ENCODE peak calls at places on chromosomes 7 and 10, in eight cellular contexts. One of them, this sample, is unnamed. For H3K9me2, the result is how much of the 10 kb centered on the place peaks cover.

GRCh38 chr10:73655990-73656298 is at the start of gene SYNPO2L:
- DNase-seq in SK-N-SH: no peak
- DNase-seq in PC-3: no peak
- DNase-seq in HCT116: no peak
- DNase-seq in MM.1S: no peak
- DNase-seq in PC-9: no peak
- DNase-seq in OCI-LY7: no peak
- DNase-seq in GM23338: no peak
- DNase-seq in this sample: no peak

GRCh38 chr10:72727128-72727527 is 35.2 kb downstream of the MCU start:
- DNase-seq in PC-3: no peak
- DNase-seq in SK-N-SH: peak
- DNase-seq in OCI-LY7: no peak
- DNase-seq in HCT116: no peak
- DNase-seq in GM23338: no peak
- DNase-seq in PC-9: no peak
- DNase-seq in MM.1S: no peak
- DNase-seq in this sample: no peak

GRCh38 chr10:132392811-132393694 is 3.9 kb upstream of the PWWP2B start:
- DNase-seq in PC-3: peak
- DNase-seq in SK-N-SH: no peak
- DNase-seq in PC-9: peak
- DNase-seq in OCI-LY7: no peak
- DNase-seq in HCT116: no peak
- DNase-seq in MM.1S: no peak
- DNase-seq in GM23338: no peak
- DNase-seq in this sample: no peak

GRCh38 chr10:109187677-109188076 is 735.6 kb downstream of the XPNPEP1 start:
- DNase-seq in PC-3: no peak
- DNase-seq in OCI-LY7: no peak
- DNase-seq in GM23338: no peak
- DNase-seq in PC-9: no peak
- DNase-seq in MM.1S: no peak
- DNase-seq in HCT116: no peak
- DNase-seq in SK-N-SH: no peak
- DNase-seq in this sample: no peak

GRCh38 chr10:86668297-86669165 is at the start of gene LDB3:
- DNase-seq in PC-3: peak
- DNase-seq in PC-9: peak
- DNase-seq in GM23338: no peak
- DNase-seq in HCT116: no peak
- DNase-seq in MM.1S: no peak
- DNase-seq in SK-N-SH: peak
- DNase-seq in OCI-LY7: peak
- DNase-seq in this sample: peak

GRCh38 chr10:132117636-132118190 is 52.0 kb downstream of the JAKMIP3 start:
- DNase-seq in OCI-LY7: no peak
- DNase-seq in GM23338: no peak
- DNase-seq in HCT116: no peak
- DNase-seq in PC-9: no peak
- DNase-seq in MM.1S: no peak
- DNase-seq in PC-3: no peak
- DNase-seq in SK-N-SH: no peak
- DNase-seq in this sample: no peak

GRCh38 chr7:129828989-129829676 is 123.6 kb downstream of the UBE2H start:
- DNase-seq in SK-N-SH: no peak
- DNase-seq in OCI-LY7: no peak
- DNase-seq in PC-3: peak
- DNase-seq in MM.1S: no peak
- DNase-seq in GM23338: peak
- DNase-seq in HCT116: no peak
- DNase-seq in PC-9: no peak
- DNase-seq in this sample: no peak

GRCh38 chr7:7228967-7229366 is 46.6 kb downstream of the C1GALT1 start:
- DNase-seq in OCI-LY7: no peak
- DNase-seq in GM23338: no peak
- DNase-seq in MM.1S: no peak
- DNase-seq in SK-N-SH: no peak
- DNase-seq in PC-9: no peak
- DNase-seq in PC-3: no peak
- DNase-seq in HCT116: no peak
- DNase-seq in this sample: no peak

GRCh38 chr7:32659853-32660252 is 164.6 kb downstream of the AVL9 start:
- DNase-seq in PC-9: no peak
- DNase-seq in GM23338: no peak
- DNase-seq in PC-3: no peak
- DNase-seq in OCI-LY7: no peak
- DNase-seq in MM.1S: no peak
- DNase-seq in HCT116: peak
- DNase-seq in SK-N-SH: no peak
- DNase-seq in this sample: no peak

GRCh38 chr10:3549118-3549517 is 235.9 kb downstream of the KLF6 start:
- DNase-seq in OCI-LY7: peak
- DNase-seq in SK-N-SH: no peak
- DNase-seq in GM23338: no peak
- DNase-seq in PC-9: no peak
- DNase-seq in HCT116: no peak
- DNase-seq in MM.1S: no peak
- DNase-seq in PC-3: no peak
- DNase-seq in this sample: no peak

GRCh38 chr10:69089638-69090599 is 2.0 kb downstream of the SRGN start:
- DNase-seq in HCT116: no peak
- DNase-seq in SK-N-SH: no peak
- DNase-seq in OCI-LY7: no peak
- DNase-seq in PC-9: no peak
- DNase-seq in MM.1S: peak
- DNase-seq in GM23338: no peak
- DNase-seq in PC-3: peak
- DNase-seq in this sample: no peak

GRCh38 chr7:94205529-94205928 is 189.2 kb upstream of the COL1A2 start:
- DNase-seq in PC-3: no peak
- DNase-seq in GM23338: no peak
- DNase-seq in MM.1S: no peak
- DNase-seq in SK-N-SH: no peak
- DNase-seq in PC-9: no peak
- DNase-seq in OCI-LY7: no peak
- DNase-seq in HCT116: no peak
- DNase-seq in this sample: no peak

GRCh38 chr10:98748298-98748697 is 301.6 kb upstream of the HPS1 start:
- DNase-seq in OCI-LY7: peak
- DNase-seq in SK-N-SH: peak
- DNase-seq in GM23338: peak
- DNase-seq in HCT116: peak
- DNase-seq in PC-9: no peak
- DNase-seq in MM.1S: peak
- DNase-seq in PC-3: peak
- DNase-seq in this sample: peak

GRCh38 chr7:112001089-112001826 is 204.9 kb downstream of the DOCK4 start:
- DNase-seq in MM.1S: no peak
- DNase-seq in HCT116: peak
- DNase-seq in GM23338: no peak
- DNase-seq in SK-N-SH: no peak
- DNase-seq in OCI-LY7: no peak
- DNase-seq in PC-9: no peak
- DNase-seq in PC-3: peak
- DNase-seq in this sample: peak

GRCh38 chr7:76155938-76156337 is 45.8 kb upstream of the SRRM3 start:
- DNase-seq in PC-9: no peak
- DNase-seq in OCI-LY7: no peak
- DNase-seq in MM.1S: no peak
- DNase-seq in SK-N-SH: no peak
- DNase-seq in HCT116: no peak
- DNase-seq in PC-3: no peak
- DNase-seq in GM23338: no peak
- DNase-seq in this sample: peak

GRCh38 chr7:105879782-105880181 is 3.4 kb upstream of the ATXN7L1 start:
- DNase-seq in SK-N-SH: no peak
- DNase-seq in MM.1S: no peak
- DNase-seq in PC-9: no peak
- DNase-seq in PC-3: no peak
- DNase-seq in GM23338: no peak
- DNase-seq in OCI-LY7: no peak
- DNase-seq in HCT116: no peak
- DNase-seq in this sample: no peak

GRCh38 chr10:47244560-47245500 is 55.2 kb upstream of the GDF10 start:
- DNase-seq in SK-N-SH: no peak
- DNase-seq in MM.1S: no peak
- DNase-seq in PC-9: no peak
- DNase-seq in HCT116: no peak
- DNase-seq in GM23338: no peak
- DNase-seq in PC-3: no peak
- DNase-seq in OCI-LY7: no peak
- DNase-seq in this sample: no peak

GRCh38 chr10:47245731-47246350 is 54.2 kb upstream of the GDF10 start:
- DNase-seq in OCI-LY7: no peak
- DNase-seq in PC-3: no peak
- DNase-seq in MM.1S: no peak
- DNase-seq in PC-9: no peak
- DNase-seq in HCT116: no peak
- DNase-seq in GM23338: no peak
- DNase-seq in SK-N-SH: no peak
- DNase-seq in this sample: no peak

GRCh38 chr10:47241946-47242900 is 57.8 kb upstream of the GDF10 start:
- DNase-seq in MM.1S: no peak
- DNase-seq in HCT116: no peak
- DNase-seq in GM23338: no peak
- DNase-seq in PC-9: no peak
- DNase-seq in OCI-LY7: no peak
- DNase-seq in PC-3: no peak
- DNase-seq in SK-N-SH: no peak
- DNase-seq in this sample: no peak

GRCh38 chr10:47243356-47243755 is 56.6 kb upstream of the GDF10 start:
- DNase-seq in MM.1S: no peak
- DNase-seq in SK-N-SH: no peak
- DNase-seq in PC-9: no peak
- DNase-seq in GM23338: no peak
- DNase-seq in HCT116: no peak
- DNase-seq in OCI-LY7: no peak
- DNase-seq in PC-3: no peak
- DNase-seq in this sample: no peak

DNA sequence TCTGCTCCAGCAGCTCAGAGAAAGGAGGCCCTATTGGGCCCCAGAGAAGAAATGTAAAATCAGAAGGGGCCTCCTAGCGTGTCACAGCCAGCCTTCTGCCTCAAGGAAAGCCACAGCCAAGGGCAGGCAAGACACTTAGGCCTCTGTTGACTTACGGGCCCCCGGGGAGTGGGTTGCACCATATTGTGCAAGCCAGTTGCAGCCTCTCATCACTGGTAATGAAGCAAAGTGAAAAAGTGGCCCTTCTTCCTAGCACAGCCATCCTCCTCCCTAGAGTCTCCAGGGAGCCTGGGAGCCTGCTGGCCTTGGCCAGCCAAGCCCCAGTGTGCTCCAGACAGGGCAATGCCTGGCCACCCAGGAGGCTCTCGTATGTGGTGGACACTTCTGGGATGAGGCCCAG is 56.2 kb upstream of the GDF10 start:
- DNase-seq in MM.1S: no peak
- DNase-seq in PC-9: no peak
- DNase-seq in HCT116: no peak
- DNase-seq in GM23338: no peak
- DNase-seq in PC-3: no peak
- DNase-seq in OCI-LY7: no peak
- DNase-seq in SK-N-SH: no peak
- DNase-seq in this sample: no peak
- H3K9me2 ChIP-seq in MM.1S: under half
- H3K9me2 ChIP-seq in PC-9: under half
- H3K9me2 ChIP-seq in HCT116: under half
- H3K9me2 ChIP-seq in GM23338: under half
- H3K9me2 ChIP-seq in PC-3: under half
- H3K9me2 ChIP-seq in OCI-LY7: under half
- H3K9me2 ChIP-seq in SK-N-SH: under half
- H3K9me2 ChIP-seq in this sample: under half

DNA sequence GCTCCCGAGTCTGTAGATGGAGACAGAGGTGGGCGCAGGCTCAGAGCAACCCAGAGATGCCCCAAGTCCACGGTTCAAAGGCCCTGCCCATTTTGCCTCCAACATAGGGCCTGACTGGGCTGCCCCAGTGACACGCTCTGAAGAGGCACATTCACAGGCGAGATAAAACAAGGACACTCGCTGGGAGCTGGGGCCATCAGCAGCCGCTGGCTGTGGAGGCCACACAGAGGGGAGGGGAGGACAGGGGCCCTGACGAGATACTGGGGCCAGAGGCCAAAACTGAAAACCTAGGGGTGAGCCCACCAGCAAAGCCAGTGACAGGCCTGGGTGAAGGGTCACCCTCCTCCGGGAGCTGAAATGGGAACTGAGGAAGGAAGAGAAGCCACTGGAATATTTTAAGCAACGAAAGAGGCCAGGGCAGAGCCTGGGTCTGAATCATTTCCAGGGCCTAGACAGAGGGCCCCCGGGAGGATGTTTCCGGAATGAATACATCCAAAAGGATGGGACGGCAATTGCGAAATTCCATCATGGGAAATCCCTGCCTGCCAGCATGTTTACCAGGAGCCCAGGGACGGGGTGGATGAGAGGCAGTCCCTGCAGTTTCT is 28.8 kb upstream of the HSPA12A start:
- DNase-seq in OCI-LY7: no peak
- DNase-seq in HCT116: no peak
- DNase-seq in PC-9: no peak
- DNase-seq in SK-N-SH: no peak
- DNase-seq in PC-3: peak
- DNase-seq in MM.1S: no peak
- DNase-seq in GM23338: peak
- DNase-seq in this sample: peak
- TF ChIP-seq CTCF in OCI-LY7: no peak
- TF ChIP-seq CTCF in HCT116: no peak
- TF ChIP-seq CTCF in PC-9: no peak
- TF ChIP-seq CTCF in SK-N-SH: no peak
- TF ChIP-seq CTCF in PC-3: no peak
- TF ChIP-seq CTCF in MM.1S: no peak
- TF ChIP-seq CTCF in GM23338: no peak
- TF ChIP-seq CTCF in this sample: no peak

DNA sequence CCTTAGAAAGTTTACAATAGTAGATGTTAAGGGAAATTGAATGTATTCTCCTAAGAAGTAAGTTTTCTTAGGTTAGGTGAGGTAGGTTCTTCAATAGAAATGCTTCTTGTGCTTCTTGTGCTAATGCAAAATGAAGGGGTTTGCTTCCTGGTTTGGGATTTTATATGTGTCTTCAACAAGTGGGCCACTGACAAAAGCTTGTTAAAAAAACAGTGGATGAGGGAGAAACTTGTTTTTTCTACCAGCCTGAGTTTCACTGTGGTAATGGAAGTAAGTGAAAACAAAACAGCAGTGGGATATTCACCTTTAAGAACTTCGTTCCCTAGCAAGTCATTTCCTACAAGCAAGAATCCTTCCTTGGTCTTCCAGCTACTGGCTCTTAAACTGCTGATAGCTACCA is 107.5 kb downstream of the FOXP2 start:
- DNase-seq in SK-N-SH: no peak
- DNase-seq in GM23338: no peak
- DNase-seq in HCT116: no peak
- DNase-seq in OCI-LY7: no peak
- DNase-seq in PC-9: no peak
- DNase-seq in MM.1S: no peak
- DNase-seq in PC-3: no peak
- DNase-seq in this sample: no peak
- H3K4me3 ChIP-seq in SK-N-SH: no peak
- H3K4me3 ChIP-seq in GM23338: no peak
- H3K4me3 ChIP-seq in HCT116: no peak
- H3K4me3 ChIP-seq in OCI-LY7: no peak
- H3K4me3 ChIP-seq in PC-9: no peak
- H3K4me3 ChIP-seq in MM.1S: no peak
- H3K4me3 ChIP-seq in PC-3: no peak
- H3K4me3 ChIP-seq in this sample: no peak

GRCh38 chr10:32471232-32471631 is 25.3 kb downstream of the CCDC7 start:
- DNase-seq in SK-N-SH: no peak
- DNase-seq in PC-9: no peak
- DNase-seq in MM.1S: no peak
- DNase-seq in HCT116: no peak
- DNase-seq in PC-3: no peak
- DNase-seq in OCI-LY7: no peak
- DNase-seq in GM23338: no peak
- DNase-seq in this sample: no peak
- H3K9me2 ChIP-seq in SK-N-SH: under half
- H3K9me2 ChIP-seq in PC-9: under half
- H3K9me2 ChIP-seq in MM.1S: under half
- H3K9me2 ChIP-seq in HCT116: under half
- H3K9me2 ChIP-seq in PC-3: under half
- H3K9me2 ChIP-seq in OCI-LY7: under half
- H3K9me2 ChIP-seq in GM23338: under half
- H3K9me2 ChIP-seq in this sample: under half